ENCODE peak calls at places on chromosomes 12 and 14, in seven cellular contexts. One of them, this sample, is unnamed.

GRCh38 chr12:82359115-82359478 is 768 bp downstream of the METTL25 start:
- DNase-seq in H9: peak
- DNase-seq in PC-9: no peak
- DNase-seq in epithelial cell of esophagus: peak
- DNase-seq in adrenal gland: no peak
- DNase-seq in A549: no peak
- DNase-seq in AG10803: peak
- DNase-seq in this sample: no peak

GRCh38 chr12:26065451-26065850 is 59.4 kb downstream of the BHLHE41 start:
- DNase-seq in H9: no peak
- DNase-seq in PC-9: no peak
- DNase-seq in epithelial cell of esophagus: no peak
- DNase-seq in adrenal gland: no peak
- DNase-seq in A549: no peak
- DNase-seq in AG10803: no peak
- DNase-seq in this sample: no peak

GRCh38 chr12:114799574-114800487 is 115.9 kb upstream of the TBX3 start:
- DNase-seq in H9: peak
- DNase-seq in PC-9: no peak
- DNase-seq in epithelial cell of esophagus: no peak
- DNase-seq in adrenal gland: peak
- DNase-seq in A549: no peak
- DNase-seq in AG10803: peak
- DNase-seq in this sample: no peak

GRCh38 chr12:39236994-39237393 is 205.9 kb downstream of the KIF21A start:
- DNase-seq in H9: no peak
- DNase-seq in PC-9: no peak
- DNase-seq in epithelial cell of esophagus: peak
- DNase-seq in adrenal gland: no peak
- DNase-seq in A549: peak
- DNase-seq in AG10803: peak
- DNase-seq in this sample: no peak

GRCh38 chr14:68715032-68715924 is 77.6 kb downstream of the ZFP36L1 start:
- DNase-seq in H9: no peak
- DNase-seq in PC-9: no peak
- DNase-seq in epithelial cell of esophagus: peak
- DNase-seq in adrenal gland: no peak
- DNase-seq in A549: no peak
- DNase-seq in AG10803: peak
- DNase-seq in this sample: no peak

GRCh38 chr14:103679351-103679750 is 35.9 kb downstream of the XRCC3 start:
- DNase-seq in H9: peak
- DNase-seq in PC-9: no peak
- DNase-seq in epithelial cell of esophagus: no peak
- DNase-seq in adrenal gland: peak
- DNase-seq in A549: peak
- DNase-seq in AG10803: peak
- DNase-seq in this sample: no peak

GRCh38 chr12:2168808-2169207 is 116.0 kb downstream of the CACNA1C start:
- DNase-seq in H9: no peak
- DNase-seq in PC-9: no peak
- DNase-seq in epithelial cell of esophagus: peak
- DNase-seq in adrenal gland: no peak
- DNase-seq in A549: no peak
- DNase-seq in AG10803: no peak
- DNase-seq in this sample: no peak

GRCh38 chr12:27333311-27334009 is 824 bp downstream of the BMAL2 start:
- DNase-seq in H9: peak
- DNase-seq in PC-9: no peak
- DNase-seq in epithelial cell of esophagus: peak
- DNase-seq in adrenal gland: peak
- DNase-seq in A549: no peak
- DNase-seq in AG10803: no peak
- DNase-seq in this sample: no peak

GRCh38 chr12:14795028-14795448 is 8.2 kb downstream of the WBP11 start:
- DNase-seq in H9: no peak
- DNase-seq in PC-9: no peak
- DNase-seq in epithelial cell of esophagus: no peak
- DNase-seq in adrenal gland: no peak
- DNase-seq in A549: no peak
- DNase-seq in AG10803: no peak
- DNase-seq in this sample: no peak

GRCh38 chr14:80930836-80931389 is 10.6 kb downstream of the CEP128 start:
- DNase-seq in H9: no peak
- DNase-seq in PC-9: peak
- DNase-seq in epithelial cell of esophagus: peak
- DNase-seq in adrenal gland: no peak
- DNase-seq in A549: no peak
- DNase-seq in AG10803: peak
- DNase-seq in this sample: no peak

GRCh38 chr12:89311703-89312293 is 40.5 kb downstream of the DUSP6 start:
- DNase-seq in H9: no peak
- DNase-seq in PC-9: no peak
- DNase-seq in epithelial cell of esophagus: peak
- DNase-seq in adrenal gland: no peak
- DNase-seq in A549: no peak
- DNase-seq in AG10803: no peak
- DNase-seq in this sample: no peak

GRCh38 chr12:125633686-125634085 is 568.5 kb downstream of the AACS start:
- DNase-seq in H9: peak
- DNase-seq in PC-9: no peak
- DNase-seq in epithelial cell of esophagus: peak
- DNase-seq in adrenal gland: no peak
- DNase-seq in A549: no peak
- DNase-seq in AG10803: no peak
- DNase-seq in this sample: no peak

GRCh38 chr12:22978962-22979361 is 354.0 kb downstream of the ETNK1 start:
- DNase-seq in H9: no peak
- DNase-seq in PC-9: no peak
- DNase-seq in epithelial cell of esophagus: peak
- DNase-seq in adrenal gland: no peak
- DNase-seq in A549: no peak
- DNase-seq in AG10803: peak
- DNase-seq in this sample: peak

GRCh38 chr14:52175982-52176502 is 91.5 kb upstream of the PTGDR start:
- DNase-seq in H9: no peak
- DNase-seq in PC-9: no peak
- DNase-seq in epithelial cell of esophagus: no peak
- DNase-seq in adrenal gland: no peak
- DNase-seq in A549: no peak
- DNase-seq in AG10803: no peak
- DNase-seq in this sample: no peak

GRCh38 chr14:60220917-60221316 is 28.1 kb upstream of the PPM1A start:
- DNase-seq in H9: no peak
- DNase-seq in PC-9: no peak
- DNase-seq in epithelial cell of esophagus: no peak
- DNase-seq in adrenal gland: no peak
- DNase-seq in A549: no peak
- DNase-seq in AG10803: no peak
- DNase-seq in this sample: no peak

GRCh38 chr12:116599285-116600122 is 40.3 kb downstream of the MAP1LC3B2 start:
- DNase-seq in H9: peak
- DNase-seq in PC-9: no peak
- DNase-seq in epithelial cell of esophagus: peak
- DNase-seq in adrenal gland: peak
- DNase-seq in A549: peak
- DNase-seq in AG10803: peak
- DNase-seq in this sample: peak

GRCh38 chr12:52976574-52977071 is 27.7 kb downstream of the KRT18 start:
- DNase-seq in H9: no peak
- DNase-seq in PC-9: peak
- DNase-seq in epithelial cell of esophagus: no peak
- DNase-seq in adrenal gland: no peak
- DNase-seq in A549: no peak
- DNase-seq in AG10803: peak
- DNase-seq in this sample: no peak

GRCh38 chr12:12088147-12088546 is 17.4 kb downstream of the BCL2L14 start:
- DNase-seq in H9: peak
- DNase-seq in PC-9: no peak
- DNase-seq in epithelial cell of esophagus: no peak
- DNase-seq in adrenal gland: no peak
- DNase-seq in A549: no peak
- DNase-seq in AG10803: no peak
- DNase-seq in this sample: no peak

GRCh38 chr12:114625294-114625851 is 58.6 kb downstream of the TBX3 start:
- DNase-seq in H9: peak
- DNase-seq in PC-9: no peak
- DNase-seq in epithelial cell of esophagus: peak
- DNase-seq in adrenal gland: peak
- DNase-seq in A549: peak
- DNase-seq in AG10803: peak
- DNase-seq in this sample: no peak

GRCh38 chr14:73786942-73787759 is 64.5 kb upstream of the PTGR2 start:
- DNase-seq in H9: peak
- DNase-seq in PC-9: no peak
- DNase-seq in epithelial cell of esophagus: peak
- DNase-seq in adrenal gland: peak
- DNase-seq in A549: no peak
- DNase-seq in AG10803: no peak
- DNase-seq in this sample: no peak

GRCh38 chr12:113007166-113007565 is 28.8 kb downstream of the OAS2 start:
- DNase-seq in H9: no peak
- DNase-seq in PC-9: peak
- DNase-seq in epithelial cell of esophagus: peak
- DNase-seq in adrenal gland: peak
- DNase-seq in A549: no peak
- DNase-seq in AG10803: peak
- DNase-seq in this sample: no peak

GRCh38 chr14:64049616-64050381 is 197.0 kb downstream of the SYNE2 start:
- DNase-seq in H9: no peak
- DNase-seq in PC-9: no peak
- DNase-seq in epithelial cell of esophagus: no peak
- DNase-seq in adrenal gland: no peak
- DNase-seq in A549: no peak
- DNase-seq in AG10803: no peak
- DNase-seq in this sample: no peak

GRCh38 chr14:84375235-84375634 is 1154.7 kb upstream of the FLRT2 start:
- DNase-seq in H9: no peak
- DNase-seq in PC-9: no peak
- DNase-seq in epithelial cell of esophagus: no peak
- DNase-seq in adrenal gland: no peak
- DNase-seq in A549: no peak
- DNase-seq in AG10803: no peak
- DNase-seq in this sample: no peak

GRCh38 chr12:111506260-111506659 is 92.9 kb downstream of the ATXN2 start:
- DNase-seq in H9: no peak
- DNase-seq in PC-9: no peak
- DNase-seq in epithelial cell of esophagus: no peak
- DNase-seq in adrenal gland: no peak
- DNase-seq in A549: no peak
- DNase-seq in AG10803: no peak
- DNase-seq in this sample: no peak

GRCh38 chr12:111503116-111503515 is 96.0 kb downstream of the ATXN2 start:
- DNase-seq in H9: no peak
- DNase-seq in PC-9: no peak
- DNase-seq in epithelial cell of esophagus: no peak
- DNase-seq in adrenal gland: no peak
- DNase-seq in A549: no peak
- DNase-seq in AG10803: no peak
- DNase-seq in this sample: no peak

GRCh38 chr12:111505601-111506036 is 93.5 kb downstream of the ATXN2 start:
- DNase-seq in H9: no peak
- DNase-seq in PC-9: no peak
- DNase-seq in epithelial cell of esophagus: no peak
- DNase-seq in adrenal gland: no peak
- DNase-seq in A549: no peak
- DNase-seq in AG10803: no peak
- DNase-seq in this sample: no peak
- TF ChIP-seq CTCF in H9: no peak
- TF ChIP-seq CTCF in PC-9: no peak
- TF ChIP-seq CTCF in epithelial cell of esophagus: no peak
- TF ChIP-seq CTCF in adrenal gland: no peak
- TF ChIP-seq CTCF in A549: no peak
- TF ChIP-seq CTCF in AG10803: no peak
- TF ChIP-seq CTCF in this sample: no peak

DNA sequence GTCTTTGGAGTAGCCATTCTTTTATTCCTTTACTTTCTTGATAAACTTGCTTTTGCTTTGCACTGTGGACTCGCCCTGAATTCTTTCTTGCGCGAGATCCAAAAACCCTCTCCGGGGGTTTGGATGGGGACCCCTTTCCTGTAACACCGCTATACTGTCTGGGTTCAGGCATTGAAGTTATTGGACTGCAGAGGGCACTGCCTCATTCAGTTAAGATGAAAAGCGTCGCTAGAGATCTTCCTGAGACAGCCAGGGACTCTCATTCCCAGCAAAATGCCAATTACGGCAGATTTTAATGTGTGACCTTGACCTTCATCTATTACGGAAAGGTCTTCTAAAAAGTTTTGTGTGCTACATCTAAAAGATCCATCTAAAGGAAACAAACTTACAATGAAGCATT is 17.3 kb upstream of the RIMKLB start:
- DNase-seq in H9: no peak
- DNase-seq in PC-9: no peak
- DNase-seq in epithelial cell of esophagus: no peak
- DNase-seq in adrenal gland: no peak
- DNase-seq in A549: no peak
- DNase-seq in AG10803: no peak
- DNase-seq in this sample: no peak
- TF ChIP-seq CTCF in H9: peak
- TF ChIP-seq CTCF in PC-9: no peak
- TF ChIP-seq CTCF in epithelial cell of esophagus: no peak
- TF ChIP-seq CTCF in adrenal gland: no peak
- TF ChIP-seq CTCF in A549: no peak
- TF ChIP-seq CTCF in AG10803: peak
- TF ChIP-seq CTCF in this sample: no peak

GRCh38 chr14:82009076-82009475 is 475.4 kb upstream of the SEL1L start:
- DNase-seq in H9: no peak
- DNase-seq in PC-9: no peak
- DNase-seq in epithelial cell of esophagus: no peak
- DNase-seq in adrenal gland: no peak
- DNase-seq in A549: no peak
- DNase-seq in AG10803: no peak
- DNase-seq in this sample: no peak
- TF ChIP-seq CTCF in H9: peak
- TF ChIP-seq CTCF in PC-9: peak
- TF ChIP-seq CTCF in epithelial cell of esophagus: no peak
- TF ChIP-seq CTCF in adrenal gland: no peak
- TF ChIP-seq CTCF in A549: no peak
- TF ChIP-seq CTCF in AG10803: no peak
- TF ChIP-seq CTCF in this sample: no peak

DNA sequence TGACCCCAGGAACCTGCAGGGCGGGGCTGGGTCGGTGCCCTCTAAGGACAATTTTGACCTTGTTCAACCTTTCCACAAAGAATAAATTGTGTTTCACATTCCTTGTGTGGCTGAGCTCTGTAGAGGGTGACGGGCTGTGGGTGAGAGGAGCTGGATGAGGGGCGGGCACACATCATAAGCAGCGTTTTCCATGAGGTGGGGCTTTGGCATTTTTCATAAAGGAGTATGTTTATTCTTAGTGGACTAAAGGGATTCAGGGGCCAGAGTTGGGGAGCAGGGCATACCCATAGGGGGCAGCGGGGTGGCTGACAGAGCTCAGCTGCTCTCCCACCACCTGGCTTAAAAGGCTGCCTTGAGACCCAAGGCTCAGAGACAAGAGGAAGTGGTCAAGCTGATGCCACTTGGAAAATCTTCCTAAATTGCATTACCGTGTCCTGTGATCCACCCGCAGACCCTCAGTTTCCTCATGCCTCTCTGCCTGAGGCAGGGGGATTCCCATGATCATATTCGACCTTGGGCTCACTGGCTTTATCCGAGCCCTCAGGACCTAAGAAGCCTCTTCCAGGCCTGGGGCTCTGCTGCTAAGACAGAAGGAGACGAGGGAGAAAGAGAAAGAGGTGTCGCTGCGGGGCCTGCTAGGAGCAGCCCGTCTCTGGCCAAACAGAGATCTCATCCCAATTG is 11.4 kb downstream of the MMP14 start:
- DNase-seq in H9: no peak
- DNase-seq in PC-9: no peak
- DNase-seq in epithelial cell of esophagus: peak
- DNase-seq in adrenal gland: no peak
- DNase-seq in A549: no peak
- DNase-seq in AG10803: peak
- DNase-seq in this sample: no peak
- TF ChIP-seq CTCF in H9: peak
- TF ChIP-seq CTCF in PC-9: no peak
- TF ChIP-seq CTCF in epithelial cell of esophagus: no peak
- TF ChIP-seq CTCF in adrenal gland: no peak
- TF ChIP-seq CTCF in A549: no peak
- TF ChIP-seq CTCF in AG10803: no peak
- TF ChIP-seq CTCF in this sample: no peak

This sample was measured in omental fat pad.